ENCODE peak calls at places on chromosomes 12 and 14, in ten cellular contexts. J is natural killer cell, N is heart right ventricle, H is breast epithelium, X is uterus, F is H9, O is HepG2, E is nephron progenitor cell, A is endothelial cell, T is neural crest cell. D is an unnamed sample.

GRCh38 chr12:123713398-123714301 is 1.5 kb downstream of the ATP6V0A2 start:
- DNase-seq in J (no peak), N (no peak), H (no peak), X (no peak), F (no peak), O (peak), E (no peak), A (no peak), T (no peak), D (no peak)

GRCh38 chr12:31517994-31518393 is 72.9 kb downstream of the DENND5B start:
- DNase-seq in J (no peak), N (no peak), H (no peak), X (no peak), F (no peak), O (no peak), E (no peak), A (no peak), T (no peak), D (no peak)

GRCh38 chr14:102323102-102323501 is 3.6 kb downstream of the ZNF839 start:
- DNase-seq in J (no peak), N (peak), H (peak), X (peak), F (peak), O (peak), E (no peak), A (peak), T (no peak), D (no peak)

GRCh38 chr12:26287666-26288408 is 92.5 kb downstream of the SSPN start:
- DNase-seq in J (no peak), N (peak), H (peak), X (peak), F (no peak), O (no peak), E (no peak), A (no peak), T (no peak), D (no peak)

GRCh38 chr14:99270491-99271287 is 1.3 kb downstream of the BCL11B start:
- DNase-seq in J (peak), N (no peak), H (no peak), X (no peak), F (peak), O (no peak), E (peak), A (peak), T (peak), D (no peak)

GRCh38 chr12:90360300-90360699 is 594.7 kb downstream of the CCER1 start:
- DNase-seq in J (no peak), N (no peak), H (no peak), X (no peak), F (no peak), O (no peak), E (no peak), A (no peak), T (no peak), D (no peak)

GRCh38 chr14:91223028-91223783 is 21.3 kb downstream of the GPR68 start:
- DNase-seq in J (no peak), N (no peak), H (no peak), X (no peak), F (no peak), O (no peak), E (no peak), A (no peak), T (no peak), D (no peak)

GRCh38 chr14:100285021-100285912 is 21.0 kb downstream of the SLC25A29 start:
- DNase-seq in J (peak), N (peak), H (peak), X (peak), F (peak), O (peak), E (peak), A (peak), T (peak), D (peak)

GRCh38 chr12:92538970-92539749 is 163.6 kb upstream of the PLEKHG7 start:
- DNase-seq in J (no peak), N (peak), H (no peak), X (no peak), F (no peak), O (no peak), E (no peak), A (no peak), T (no peak), D (no peak)

GRCh38 chr14:21924479-21924878 is 250.9 kb upstream of the OR4E1 start:
- DNase-seq in J (peak), N (no peak), H (no peak), X (no peak), F (peak), O (no peak), E (no peak), A (no peak), T (no peak), D (no peak)

GRCh38 chr14:79251278-79251677 is 960.0 kb downstream of the DIO2 start:
- DNase-seq in J (no peak), N (no peak), H (no peak), X (no peak), F (no peak), O (no peak), E (no peak), A (no peak), T (no peak), D (no peak)

GRCh38 chr14:60310086-60310684 is 61.2 kb downstream of the PPM1A start:
- DNase-seq in J (no peak), N (no peak), H (no peak), X (no peak), F (no peak), O (no peak), E (peak), A (no peak), T (no peak), D (no peak)

GRCh38 chr12:112196476-112196875 is 71.1 kb downstream of the TRAFD1 start:
- DNase-seq in J (no peak), N (no peak), H (no peak), X (no peak), F (no peak), O (no peak), E (no peak), A (no peak), T (no peak), D (no peak)

GRCh38 chr12:112192475-112192874 is 67.1 kb downstream of the TRAFD1 start:
- DNase-seq in J (no peak), N (no peak), H (no peak), X (no peak), F (no peak), O (no peak), E (no peak), A (no peak), T (no peak), D (no peak)

GRCh38 chr12:112194601-112195247 is 69.4 kb downstream of the TRAFD1 start:
- DNase-seq in J (no peak), N (no peak), H (no peak), X (no peak), F (no peak), O (no peak), E (no peak), A (no peak), T (no peak), D (no peak)

GRCh38 chr12:112199136-112199535 is 73.8 kb downstream of the TRAFD1 start:
- DNase-seq in J (no peak), N (no peak), H (no peak), X (no peak), F (no peak), O (no peak), E (no peak), A (no peak), T (no peak), D (no peak)

DNA sequence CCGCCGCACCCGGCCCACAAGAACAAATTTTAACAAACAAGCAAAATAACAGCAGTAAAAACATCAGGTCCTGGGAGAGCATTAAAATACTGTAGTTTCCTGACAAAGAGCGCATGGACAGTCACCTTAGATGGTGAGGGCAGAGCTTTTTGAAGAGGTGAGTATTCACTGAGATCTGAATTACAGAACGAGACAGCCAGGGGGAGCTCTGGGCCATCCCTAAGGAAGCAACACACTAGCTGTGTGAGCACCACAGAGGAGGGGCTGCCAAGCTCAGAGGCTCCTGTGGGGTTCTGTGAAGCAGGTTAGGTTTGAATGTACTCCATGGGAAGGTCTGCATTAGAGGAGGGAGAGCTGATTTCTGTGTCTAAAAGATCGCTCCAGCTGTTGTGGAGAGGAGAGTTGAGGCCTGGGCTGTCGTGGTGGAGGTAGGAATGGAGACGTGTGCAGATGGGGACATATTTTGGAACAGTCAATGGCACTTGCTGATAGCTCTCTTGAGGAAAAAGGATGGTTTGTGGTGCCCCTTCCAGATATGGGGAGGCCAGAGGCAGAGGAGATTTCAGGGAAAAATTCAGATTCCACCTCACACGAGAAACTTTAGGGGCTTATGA is 72.9 kb downstream of the TRAFD1 start:
- DNase-seq in J (no peak), N (peak), H (no peak), X (peak), F (peak), O (peak), E (peak), A (peak), T (peak), D (peak)
- TF ChIP-seq CTCF in J (peak), N (peak), H (peak), X (peak), F (peak), O (peak), E (peak), A (peak), T (peak), D (peak)

GRCh38 chr14:28596336-28596735 is 170.3 kb upstream of the FOXG1 start:
- DNase-seq in J (no peak), N (no peak), H (no peak), X (no peak), F (no peak), O (no peak), E (no peak), A (no peak), T (no peak), D (no peak)
- TF ChIP-seq CTCF in J (no peak), N (no peak), H (no peak), X (no peak), F (no peak), O (no peak), E (no peak), A (no peak), T (no peak), D (peak)

DNA sequence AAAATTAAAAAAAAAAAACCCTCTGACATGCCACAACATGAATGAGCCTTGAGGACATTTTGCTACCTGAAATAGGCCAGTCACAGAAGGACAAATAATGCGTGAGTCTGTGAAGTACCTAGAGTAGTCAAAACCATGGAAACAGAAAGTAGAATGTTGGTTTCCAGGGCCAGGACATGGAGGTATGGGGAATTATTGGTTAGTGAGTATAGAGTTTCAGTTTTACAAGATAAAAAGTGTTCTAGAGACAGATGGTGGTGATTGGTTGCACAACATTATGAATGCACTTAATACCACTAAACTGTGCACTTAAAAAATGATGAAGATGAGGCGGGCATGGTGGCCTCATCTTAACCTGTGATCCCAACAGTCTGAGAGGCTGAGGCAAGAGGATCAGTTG is 47.6 kb upstream of the ZFP36L1 start:
- DNase-seq in J (no peak), N (no peak), H (no peak), X (no peak), F (no peak), O (no peak), E (no peak), A (no peak), T (no peak), D (no peak)
- TF ChIP-seq CTCF in J (no peak), N (no peak), H (no peak), X (no peak), F (no peak), O (no peak), E (no peak), A (no peak), T (no peak), D (no peak)

GRCh38 chr12:5440973-5441372 is 9.1 kb downstream of the NTF3 start:
- DNase-seq in J (no peak), N (no peak), H (no peak), X (no peak), F (no peak), O (no peak), E (no peak), A (no peak), T (no peak), D (no peak)

GRCh38 chr12:5438671-5439200 is 6.8 kb downstream of the NTF3 start:
- DNase-seq in J (no peak), N (no peak), H (no peak), X (no peak), F (no peak), O (no peak), E (no peak), A (no peak), T (no peak), D (no peak)

GRCh38 chr12:5439788-5440300 is 7.9 kb downstream of the NTF3 start:
- DNase-seq in J (no peak), N (no peak), H (no peak), X (no peak), F (no peak), O (no peak), E (no peak), A (no peak), T (no peak), D (no peak)

GRCh38 chr12:5437657-5438056 is 5.7 kb downstream of the NTF3 start:
- DNase-seq in J (no peak), N (peak), H (no peak), X (no peak), F (no peak), O (no peak), E (no peak), A (no peak), T (no peak), D (no peak)

GRCh38 chr12:5439333-5439732 is 7.4 kb downstream of the NTF3 start:
- DNase-seq in J (no peak), N (no peak), H (no peak), X (no peak), F (no peak), O (no peak), E (no peak), A (no peak), T (no peak), D (no peak)
- TF ChIP-seq CTCF in J (no peak), N (no peak), H (no peak), X (no peak), F (peak), O (no peak), E (no peak), A (no peak), T (no peak), D (no peak)

GRCh38 chr12:63967781-63968180 is 123.3 kb downstream of the SRGAP1 start:
- DNase-seq in J (no peak), N (no peak), H (no peak), X (no peak), F (no peak), O (no peak), E (no peak), A (no peak), T (no peak), D (no peak)

GRCh38 chr12:63966603-63966975 is 122.1 kb downstream of the SRGAP1 start:
- DNase-seq in J (no peak), N (no peak), H (no peak), X (no peak), F (no peak), O (no peak), E (no peak), A (no peak), T (no peak), D (no peak)

GRCh38 chr12:63965936-63966602 is 121.6 kb downstream of the SRGAP1 start:
- DNase-seq in J (no peak), N (no peak), H (no peak), X (no peak), F (no peak), O (no peak), E (no peak), A (no peak), T (no peak), D (no peak)

GRCh38 chr12:63967358-63967757 is 122.9 kb downstream of the SRGAP1 start:
- DNase-seq in J (no peak), N (no peak), H (no peak), X (no peak), F (no peak), O (no peak), E (no peak), A (no peak), T (no peak), D (no peak)

DNA sequence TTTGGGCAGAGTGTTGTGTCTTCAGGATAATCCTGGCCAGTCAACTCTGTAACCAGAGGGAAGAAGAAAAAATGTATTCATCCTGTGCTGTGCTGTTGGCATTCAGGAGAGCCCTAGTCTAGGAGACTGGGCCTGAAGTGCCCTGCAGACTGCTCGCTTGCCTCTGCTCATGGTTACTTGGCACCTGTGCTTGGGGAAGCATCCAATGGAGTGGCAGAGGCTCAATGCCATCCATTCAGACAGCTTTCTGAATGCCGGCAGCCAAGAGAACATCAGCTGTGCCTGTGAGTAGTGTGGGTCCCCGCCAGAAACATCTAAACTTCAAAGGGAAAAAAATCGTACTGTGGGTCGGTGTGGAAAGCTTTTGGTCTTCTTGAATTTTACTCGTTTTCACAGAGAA is 124.2 kb downstream of the SRGAP1 start:
- DNase-seq in J (no peak), N (no peak), H (no peak), X (no peak), F (no peak), O (no peak), E (no peak), A (no peak), T (no peak), D (no peak)
- TF ChIP-seq CTCF in J (no peak), N (no peak), H (no peak), X (no peak), F (no peak), O (no peak), E (no peak), A (no peak), T (no peak), D (no peak)

GRCh38 chr12:131835616-131836171 is 7.5 kb downstream of the MMP17 start:
- DNase-seq in J (no peak), N (no peak), H (no peak), X (no peak), F (no peak), O (no peak), E (no peak), A (no peak), T (no peak), D (no peak)

GRCh38 chr12:131834798-131835615 is 6.8 kb downstream of the MMP17 start:
- DNase-seq in J (no peak), N (no peak), H (no peak), X (no peak), F (no peak), O (no peak), E (no peak), A (no peak), T (no peak), D (no peak)

GRCh38 chr12:131836714-131837397 is 8.7 kb downstream of the MMP17 start:
- DNase-seq in J (no peak), N (no peak), H (no peak), X (no peak), F (no peak), O (no peak), E (no peak), A (no peak), T (no peak), D (no peak)

GRCh38 chr12:131833896-131834641 is 5.9 kb downstream of the MMP17 start:
- DNase-seq in J (no peak), N (no peak), H (no peak), X (no peak), F (no peak), O (no peak), E (no peak), A (no peak), T (no peak), D (no peak)

GRCh38 chr12:131836193-131836592 is 8.0 kb downstream of the MMP17 start:
- DNase-seq in J (no peak), N (no peak), H (no peak), X (no peak), F (no peak), O (no peak), E (no peak), A (no peak), T (no peak), D (no peak)
- TF ChIP-seq CTCF in J (no peak), N (peak), H (no peak), X (no peak), F (no peak), O (peak), E (peak), A (no peak), T (peak), D (peak)

GRCh38 chr12:100348657-100349454 is 8.0 kb upstream of the SLC17A8 start:
- DNase-seq in J (no peak), N (no peak), H (no peak), X (no peak), F (no peak), O (peak), E (no peak), A (no peak), T (no peak), D (no peak)
- TF ChIP-seq CTCF in J (no peak), N (peak), H (no peak), X (peak), F (peak), O (peak), E (peak), A (peak), T (peak), D (peak)

DNA sequence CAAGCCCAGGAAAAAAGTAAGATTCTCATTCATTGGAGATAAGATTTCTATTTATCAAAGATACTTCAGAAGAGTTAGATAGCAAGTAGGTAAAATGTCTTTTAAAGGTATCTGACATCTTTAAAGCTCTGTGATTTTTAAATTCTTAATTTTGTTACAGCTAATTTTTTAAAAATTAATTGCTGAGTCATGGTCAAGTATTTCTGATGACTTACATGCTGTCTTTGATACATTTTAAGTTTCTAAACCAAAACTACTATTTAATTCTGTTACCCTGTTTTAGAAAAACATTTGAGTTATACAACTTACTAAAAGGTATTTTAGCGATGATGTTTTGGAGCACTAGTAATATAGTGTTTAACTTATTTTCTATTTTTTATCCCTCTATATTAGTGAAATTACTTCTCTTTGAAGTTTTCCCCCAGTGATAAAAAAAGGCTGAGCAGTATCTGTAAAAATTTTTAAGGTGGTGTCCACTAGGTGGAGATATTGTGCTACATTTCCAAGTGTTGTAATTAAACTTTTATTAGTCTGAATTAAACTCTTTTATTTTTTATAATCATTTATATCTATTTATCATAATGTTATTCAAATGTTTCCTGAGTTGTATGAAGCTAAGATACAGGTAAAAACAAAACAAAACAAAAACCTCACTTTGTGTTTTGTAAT is 11.5 kb downstream of the ALG10 start:
- DNase-seq in J (no peak), N (no peak), H (no peak), X (no peak), F (no peak), O (peak), E (no peak), A (no peak), T (no peak), D (no peak)
- TF ChIP-seq CTCF in J (peak), N (peak), H (peak), X (no peak), F (peak), O (peak), E (peak), A (peak), T (peak), D (peak)

DNA sequence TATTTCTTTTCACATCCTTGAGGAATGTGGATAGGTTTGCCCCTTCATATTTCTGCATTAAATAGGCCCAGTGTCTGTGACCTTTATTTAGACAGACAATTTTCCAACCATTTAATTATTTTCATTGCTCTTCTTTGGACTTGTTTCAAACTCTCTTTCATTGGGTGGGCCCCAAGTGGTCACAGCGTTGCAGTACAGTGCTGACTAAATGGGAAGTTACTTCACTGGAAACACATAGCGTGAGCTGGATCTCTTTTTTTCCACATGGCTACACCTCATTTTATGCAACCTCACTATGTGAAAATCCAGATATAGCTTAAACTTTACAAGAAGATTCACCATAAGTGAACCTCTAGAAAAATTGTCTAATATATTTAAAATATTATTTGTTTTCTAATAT is 438.9 kb downstream of the ADAMTS20 start:
- DNase-seq in J (no peak), N (no peak), H (no peak), X (peak), F (no peak), O (no peak), E (no peak), A (no peak), T (no peak), D (no peak)
- TF ChIP-seq CTCF in J (no peak), N (no peak), H (no peak), X (no peak), F (peak), O (no peak), E (no peak), A (no peak), T (no peak), D (no peak)